ENCODE peak calls at places on chromosome 20, in four cellular contexts. S, A, X and L are unnamed samples.

GRCh38 chr20:50283922-50284810 is 93.5 kb downstream of the CEBPB start:
- DNase-seq in A (no peak), S (peak; percentile 50), X (peak; percentile 58), L (no peak)

GRCh38 chr20:49482621-49483017 is at the start of gene KCNB1:
- DNase-seq in X (peak; percentile 59), A (peak; percentile 95), S (peak; percentile 94), L (peak; percentile 73)

GRCh38 chr20:32040142-32040953 is 11.7 kb upstream of the HCK start:
- DNase-seq in A (no peak), X (no peak), S (no peak), L (no peak)

GRCh38 chr20:10906830-10907229 is 233.0 kb upstream of the JAG1 start:
- DNase-seq in A (no peak), S (no peak), X (no peak), L (no peak)

GRCh38 chr20:64212750-64213149 is 42.8 kb upstream of the PCMTD2 start:
- DNase-seq in X (no peak), S (no peak), A (no peak), L (no peak)

GRCh38 chr20:28562510-28562898 is 2695.0 kb upstream of the DEFB115 start:
- DNase-seq in S (peak; percentile 3), A (no peak), X (no peak), L (no peak)

GRCh38 chr20:44181611-44182010 is 5.4 kb downstream of the JPH2 start:
- DNase-seq in X (no peak), A (no peak), S (no peak), L (no peak)

GRCh38 chr20:55415567-55416142 is 589.7 kb downstream of the CBLN4 start:
- DNase-seq in X (peak; percentile 21), S (no peak), A (no peak), L (no peak)

GRCh38 chr20:11067359-11067758 is 393.6 kb upstream of the JAG1 start:
- DNase-seq in X (no peak), S (no peak), A (no peak), L (no peak)

GRCh38 chr20:44403194-44404112 is 48.0 kb downstream of the HNF4A start:
- DNase-seq in A (no peak), X (no peak), S (no peak), L (no peak)

GRCh38 chr20:48875914-48876240 is 45.6 kb upstream of the ARFGEF2 start:
- DNase-seq in S (peak; percentile 33), X (no peak), A (no peak), L (no peak)

GRCh38 chr20:39880890-39881289 is 808.1 kb downstream of the MAFB start:
- DNase-seq in A (no peak), X (no peak), S (no peak), L (no peak)

GRCh38 chr20:36493801-36494114 is 47.6 kb upstream of the MYL9 start:
- DNase-seq in A (no peak), S (no peak), X (no peak), L (no peak)

GRCh38 chr20:37426106-37426505 is 80.2 kb downstream of the SRC start:
- DNase-seq in X (no peak), S (no peak), A (no peak), L (no peak)

GRCh38 chr20:7432612-7433011 is 507.6 kb downstream of the HAO1 start:
- DNase-seq in S (no peak), X (no peak), A (no peak), L (no peak)

GRCh38 chr20:1169224-1169623 is 15.6 kb downstream of the TMEM74B start:
- DNase-seq in S (no peak), A (no peak), X (no peak), L (no peak)

GRCh38 chr20:10920396-10920795 is 246.6 kb upstream of the JAG1 start:
- DNase-seq in S (no peak), X (no peak), A (no peak), L (no peak)

GRCh38 chr20:13525225-13525940 is 113.3 kb downstream of the TASP1 start:
- DNase-seq in S (no peak), X (peak; percentile 68), A (no peak), L (no peak)

GRCh38 chr20:62926229-62927127 is at the start of gene DIDO1:
- DNase-seq in A (peak; percentile 87), X (peak; percentile 87), S (peak; percentile 91), L (peak; percentile 95)

GRCh38 chr20:62927128-62927705 is 912 bp upstream of the DIDO1 start:
- DNase-seq in A (no peak), S (no peak), X (peak; percentile 30), L (no peak)

GRCh38 chr20:62923669-62924566 is 2.4 kb downstream of the DIDO1 start:
- DNase-seq in S (no peak), X (peak; percentile 77), A (no peak), L (no peak)

GRCh38 chr20:62924567-62925419 is 1.5 kb downstream of the DIDO1 start:
- DNase-seq in A (no peak), X (peak; percentile 56), S (no peak), L (no peak)

DNA sequence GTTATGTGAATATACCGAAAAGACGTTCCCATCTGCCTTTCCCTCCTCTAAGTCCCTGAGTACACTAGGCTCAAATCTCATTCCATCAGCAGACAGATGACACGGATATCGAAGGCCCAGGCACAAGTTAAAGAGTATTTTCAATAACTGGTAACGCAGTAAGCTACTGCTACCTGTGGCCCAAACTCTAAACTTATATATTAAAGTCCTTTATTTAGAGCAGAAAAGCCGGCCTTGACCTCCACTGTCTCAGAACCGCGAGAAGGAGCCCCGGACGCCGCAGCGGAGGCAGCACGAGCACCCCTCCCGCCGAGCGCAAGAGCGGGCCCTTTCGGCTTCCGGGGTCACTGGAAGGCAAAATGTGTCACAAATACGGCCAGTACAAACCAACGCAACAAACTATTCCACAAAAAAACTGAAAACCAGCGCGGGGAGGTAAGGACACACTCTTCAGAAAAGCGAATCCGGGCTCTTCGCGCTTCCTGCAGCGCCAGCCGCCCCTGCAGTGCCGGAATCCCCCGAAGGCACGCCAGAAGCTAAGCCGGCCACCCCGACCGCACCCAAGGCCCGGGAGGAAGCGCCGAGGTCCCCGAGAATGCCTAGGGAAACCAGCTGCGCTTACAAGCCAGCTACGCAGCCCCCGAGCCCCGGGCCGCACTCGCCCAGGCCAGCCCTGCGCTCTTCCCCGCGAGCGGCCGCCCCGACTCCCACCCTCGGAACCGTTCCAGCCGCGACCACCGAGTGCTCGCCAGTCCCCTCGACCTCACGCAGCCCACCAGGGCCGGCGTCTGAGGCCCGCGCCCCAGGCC is 681 bp downstream of the DIDO1 start:
- DNase-seq in A (no peak), X (no peak), S (no peak), L (no peak)
- TF ChIP-seq ELF4 in A (no peak), X (no peak), S (no peak), L (no peak)

DNA sequence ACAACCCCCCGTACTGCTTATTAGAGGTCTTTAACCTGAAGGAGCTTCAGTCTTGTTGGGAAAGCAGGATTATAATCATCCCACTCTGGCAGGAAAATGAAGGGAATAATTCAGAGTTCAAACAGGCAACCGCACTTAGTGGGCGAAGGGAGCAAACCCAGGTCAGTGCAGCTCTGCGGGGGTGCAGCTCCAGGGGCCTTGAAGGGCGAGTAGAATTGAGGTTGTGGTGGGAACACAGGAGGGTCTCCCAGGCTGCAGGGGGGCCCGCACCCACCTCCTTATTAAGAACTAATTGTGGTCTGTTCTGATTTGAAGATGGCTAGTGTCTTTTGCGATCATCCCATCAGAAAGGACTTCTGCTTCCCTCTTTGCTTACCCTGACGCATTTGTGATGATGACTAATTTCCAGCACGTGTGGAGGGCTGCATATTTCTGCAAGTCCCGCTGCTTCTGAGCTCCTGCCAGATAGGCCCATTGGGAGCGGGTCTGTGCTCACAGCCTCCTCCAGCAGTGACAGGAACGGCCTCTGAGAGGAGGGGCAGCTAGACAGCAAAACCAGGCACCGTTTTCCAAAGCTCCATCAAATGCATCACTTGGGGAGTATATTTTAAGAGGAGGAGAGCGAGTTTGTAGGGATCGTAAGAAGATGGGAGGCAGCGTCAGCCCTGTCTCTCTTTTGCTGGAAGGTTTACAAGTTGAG is 268.9 kb downstream of the CDH4 start:
- DNase-seq in A (no peak), S (no peak), X (no peak), L (no peak)
- TF ChIP-seq ELF4 in A (no peak), S (no peak), X (no peak), L (no peak)

GRCh38 chr20:41196653-41197225 is 59.4 kb downstream of the PLCG1 start:
- DNase-seq in X (no peak), S (no peak), A (no peak), L (no peak)
- TF ChIP-seq ELF4 in X (no peak), S (no peak), A (no peak), L (no peak)

DNA sequence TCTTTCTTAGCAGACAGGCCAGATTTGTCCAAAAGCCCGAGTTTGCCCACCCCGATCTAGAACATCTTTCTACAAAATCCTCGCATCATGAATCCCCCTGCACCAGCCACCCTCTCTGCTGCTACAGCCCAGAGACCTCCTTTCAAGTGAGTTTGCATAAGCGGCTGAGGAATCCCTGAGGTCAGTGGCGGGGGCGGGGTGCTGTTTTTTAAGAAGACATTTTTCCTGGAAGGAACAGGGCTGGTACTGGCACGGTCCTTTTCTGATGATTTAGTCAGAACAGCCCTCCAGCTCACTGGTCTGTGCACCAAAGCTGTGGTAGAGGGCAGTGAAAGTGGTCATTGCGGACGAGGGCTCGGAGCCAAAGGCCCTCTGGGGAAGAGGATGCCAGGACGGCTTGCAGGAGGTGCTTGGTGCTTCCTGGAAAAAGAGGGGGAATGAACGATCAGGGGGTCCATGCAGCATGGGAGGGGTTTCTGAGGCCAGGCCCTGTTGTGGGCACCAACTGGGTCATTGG is 50.5 kb downstream of the GNAS-AS1 start:
- DNase-seq in X (no peak), A (no peak), S (no peak), L (no peak)
- TF ChIP-seq ELF4 in X (no peak), A (no peak), S (no peak), L (no peak)

GRCh38 chr20:34435589-34435988 is 72.5 kb downstream of the ITCH start:
- DNase-seq in S (no peak), X (no peak), A (no peak), L (no peak)

GRCh38 chr20:34439168-34439567 is 76.1 kb downstream of the ITCH start:
- DNase-seq in S (no peak), A (no peak), X (no peak), L (no peak)

GRCh38 chr20:34433391-34433790 is 70.3 kb downstream of the ITCH start:
- DNase-seq in X (no peak), S (no peak), A (no peak), L (no peak)

DNA sequence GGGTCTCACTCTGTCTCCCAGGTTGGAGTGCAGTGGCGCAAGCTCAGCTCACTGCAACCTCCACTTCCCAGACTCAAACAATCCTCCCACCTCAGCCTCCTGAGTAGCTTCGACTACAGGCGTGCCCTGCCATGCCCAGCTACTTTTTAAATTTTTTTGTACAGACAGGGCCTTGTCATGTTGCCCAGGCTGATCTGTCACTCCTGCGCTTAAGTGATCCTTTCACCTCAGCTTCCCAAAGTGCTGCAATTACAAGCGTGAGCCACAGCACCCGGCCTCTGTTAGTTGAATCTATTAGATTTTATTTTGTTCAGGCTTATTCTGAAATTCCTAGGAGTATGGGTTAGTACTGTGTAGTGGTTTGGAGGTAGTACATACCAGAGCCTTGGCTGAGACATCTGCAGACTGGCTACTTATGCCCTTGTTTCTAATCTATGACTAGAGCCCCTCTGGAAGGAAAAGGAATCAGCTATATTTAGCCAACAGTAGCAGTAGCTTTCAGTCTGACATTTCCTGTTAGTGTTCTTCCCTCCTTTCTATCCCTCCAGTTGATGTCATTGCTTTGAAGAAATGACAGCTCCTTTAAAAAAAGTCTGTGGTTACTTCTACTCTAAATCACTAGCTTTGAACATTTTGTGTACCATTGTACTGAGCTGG is 74.4 kb downstream of the ITCH start:
- DNase-seq in A (no peak), X (no peak), S (no peak), L (no peak)
- TF ChIP-seq ELF4 in A (no peak), X (no peak), S (no peak), L (no peak)

GRCh38 chr20:4329232-4329631 is 313.9 kb upstream of the RNF24 start:
- DNase-seq in A (no peak), X (no peak), S (no peak), L (no peak)
- TF ChIP-seq ELF4 in A (no peak), X (no peak), S (no peak), L (no peak)

GRCh38 chr20:23161244-23161875 is 75.2 kb upstream of the CD93 start:
- DNase-seq in X (no peak), A (no peak), S (no peak), L (no peak)
- TF ChIP-seq ELF4 in X (no peak), A (no peak), S (no peak), L (no peak)